ENCODE peak calls at places on chromosomes 12 and 14, in four cellular contexts. R, V, O and P are unnamed samples.

GRCh38 chr12:63805704-63806672 is 26.3 kb downstream of the RXYLT1 start:
- DNase-seq in R (no peak), V (no peak), O (no peak), P (no peak)

GRCh38 chr12:6606331-6607131 is 648 bp downstream of the CHD4 start:
- DNase-seq in R (no peak), V (peak; percentile 72), O (no peak), P (peak; percentile 94)

GRCh38 chr12:95998611-95999300 is 2.6 kb upstream of the HAL start:
- DNase-seq in R (no peak), V (peak; percentile 61), O (no peak), P (no peak)

GRCh38 chr14:56482306-56482705 is 97.3 kb upstream of the TMEM260 start:
- DNase-seq in R (no peak), V (peak; percentile 9), O (no peak), P (no peak)

GRCh38 chr12:63083046-63083445 is 68.0 kb downstream of the AVPR1A start:
- DNase-seq in R (no peak), V (no peak), O (no peak), P (no peak)

GRCh38 chr12:56154246-56154771 is 1.9 kb downstream of the MYL6B start:
- DNase-seq in R (no peak), V (peak; percentile 61), O (no peak), P (no peak)

GRCh38 chr14:68651652-68652432 is 141.0 kb downstream of the ZFP36L1 start:
- DNase-seq in R (no peak), V (peak; percentile 53), O (no peak), P (peak; percentile 54)

GRCh38 chr14:86961106-86961716 is 1031.8 kb downstream of the GALC start:
- DNase-seq in R (no peak), V (peak; percentile 5), O (no peak), P (no peak)

GRCh38 chr12:89721291-89721987 is 12.8 kb upstream of the ATP2B1 start:
- DNase-seq in R (no peak), V (no peak), O (no peak), P (no peak)

GRCh38 chr12:74144396-74144795 is 393.2 kb upstream of the ATXN7L3B start:
- DNase-seq in R (no peak), V (no peak), O (no peak), P (no peak)

GRCh38 chr12:15772405-15773018 is 16.7 kb downstream of the EPS8 start:
- DNase-seq in R (no peak), V (no peak), O (no peak), P (no peak)

GRCh38 chr12:30138483-30138882 is 354.7 kb upstream of the TMTC1 start:
- DNase-seq in R (no peak), V (no peak), O (no peak), P (no peak)

GRCh38 chr12:78359530-78359929 is 505.0 kb upstream of the SYT1 start:
- DNase-seq in R (no peak), V (no peak), O (no peak), P (no peak)

GRCh38 chr14:67510121-67510520 is 21.6 kb upstream of the TMEM229B start:
- DNase-seq in R (no peak), V (no peak), O (no peak), P (no peak)

GRCh38 chr12:48853228-48853688 is 1.3 kb upstream of the DDX23 start:
- DNase-seq in R (peak; percentile 91), V (peak; percentile 93), O (peak; percentile 99), P (peak; percentile 89)
- H3K4me3 ChIP-seq in R (peak overlapping the region; percentile 72), V (peak overlapping the region; percentile 89), O (peak overlapping the region; percentile 93), P (peak overlapping the region; percentile 91)

GRCh38 chr12:132639996-132640520 is 21.5 kb downstream of the P2RX2 start:
- DNase-seq in R (no peak), V (no peak), O (no peak), P (peak; percentile 63)

GRCh38 chr12:132635076-132635955 is 16.7 kb downstream of the P2RX2 start:
- DNase-seq in R (no peak), V (no peak), O (no peak), P (peak; percentile 54)

GRCh38 chr12:132638541-132639408 is 20.2 kb downstream of the P2RX2 start:
- DNase-seq in R (no peak), V (peak; percentile 38), O (no peak), P (peak; percentile 61)

GRCh38 chr12:132640936-132641335 is 22.4 kb downstream of the P2RX2 start:
- DNase-seq in R (no peak), V (no peak), O (no peak), P (no peak)

DNA sequence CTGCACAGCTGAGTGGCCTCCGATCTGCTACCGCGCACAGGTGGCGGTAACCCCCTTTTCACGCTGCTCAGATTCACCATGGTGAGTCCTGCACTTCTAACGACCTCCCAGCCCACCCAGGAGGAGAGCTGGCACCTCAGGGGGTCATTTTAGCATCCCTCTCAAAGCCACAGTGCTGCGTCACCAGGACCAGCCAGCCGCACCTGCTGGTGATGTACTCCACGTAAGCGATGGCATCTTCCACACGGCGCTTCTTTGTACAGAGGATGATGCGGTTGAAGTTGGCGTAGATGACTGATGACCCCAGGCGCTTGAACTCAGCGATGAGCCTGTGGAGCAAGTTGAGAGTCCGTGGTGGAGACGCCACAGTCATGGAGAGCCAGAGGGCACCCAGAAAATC is 19.2 kb downstream of the P2RX2 start:
- DNase-seq in R (no peak), V (no peak), O (no peak), P (peak; percentile 41)
- H3K36me3 ChIP-seq in R (peaks cover 83% of the 10 kb centered on the region), V (peaks cover 98% of the 10 kb centered on the region), O (peaks cover 97% of the 10 kb centered on the region), P (peaks cover 100% of the 10 kb centered on the region)

DNA sequence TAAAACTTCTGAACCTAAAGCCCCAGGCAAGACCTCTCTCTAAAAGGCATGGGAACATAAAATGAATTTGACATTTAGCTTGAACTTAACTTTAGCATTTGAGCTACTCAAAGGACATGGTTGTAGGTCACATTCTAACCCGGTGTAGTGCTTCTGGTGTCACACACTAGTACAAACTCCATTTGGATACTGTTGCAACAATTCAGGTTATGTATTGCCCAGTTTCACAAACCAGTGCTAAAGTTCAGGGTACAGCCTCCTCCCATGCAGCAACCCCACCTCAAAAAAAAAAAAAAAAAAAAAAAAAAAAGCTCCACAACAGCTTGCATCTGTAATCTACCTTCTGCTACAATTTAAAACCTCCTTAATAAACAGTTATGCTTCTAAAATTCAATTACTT is 7.8 kb downstream of the PPTC7 start:
- DNase-seq in R (no peak), V (no peak), O (no peak), P (no peak)
- TF ChIP-seq POLR2AphosphoS5 in R (no peak), V (no peak), O (no peak), P (no peak)

GRCh38 chr12:12115531-12115930 is 44.8 kb downstream of the BCL2L14 start:
- DNase-seq in R (no peak), V (no peak), O (no peak), P (no peak)
- H3K4me3 ChIP-seq in R (no peak overlapping the region), V (no peak overlapping the region), O (no peak overlapping the region), P (no peak overlapping the region)

GRCh38 chr14:53047302-53047701 is 96.5 kb upstream of the FERMT2 start:
- DNase-seq in R (no peak), V (no peak), O (no peak), P (no peak)
- H3K36me3 ChIP-seq in R (no peaks in the 10 kb centered on the region), V (peaks cover 11% of the 10 kb centered on the region), O (peaks cover 4% of the 10 kb centered on the region), P (peaks cover 47% of the 10 kb centered on the region)

DNA sequence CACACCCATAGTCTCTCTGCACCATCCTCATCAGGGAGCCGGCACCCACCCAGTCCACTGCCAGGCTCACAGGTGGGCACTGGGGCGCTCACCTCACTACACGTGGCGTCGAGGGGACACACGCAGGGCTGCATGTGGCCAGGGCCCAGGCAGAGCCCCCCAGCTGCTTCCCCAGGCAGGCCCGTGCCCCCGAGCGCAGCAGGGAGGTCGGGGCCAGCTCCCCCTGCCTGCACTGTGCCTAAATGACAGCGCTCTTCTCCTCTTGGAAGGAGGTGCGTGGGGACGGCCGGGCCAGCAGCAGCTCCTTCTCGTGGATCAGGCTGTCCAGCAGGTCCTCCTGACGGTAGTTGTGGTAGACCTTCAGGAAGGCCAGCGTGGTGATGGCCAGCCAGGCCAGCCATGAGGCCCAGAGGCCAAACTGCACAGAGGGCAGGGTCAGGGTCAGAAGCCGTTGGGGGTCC is 11.3 kb downstream of the TMEM179 start:
- DNase-seq in R (no peak), V (no peak), O (no peak), P (no peak)
- TF ChIP-seq POLR2AphosphoS5 in R (no peak), V (no peak), O (no peak), P (no peak)

DNA sequence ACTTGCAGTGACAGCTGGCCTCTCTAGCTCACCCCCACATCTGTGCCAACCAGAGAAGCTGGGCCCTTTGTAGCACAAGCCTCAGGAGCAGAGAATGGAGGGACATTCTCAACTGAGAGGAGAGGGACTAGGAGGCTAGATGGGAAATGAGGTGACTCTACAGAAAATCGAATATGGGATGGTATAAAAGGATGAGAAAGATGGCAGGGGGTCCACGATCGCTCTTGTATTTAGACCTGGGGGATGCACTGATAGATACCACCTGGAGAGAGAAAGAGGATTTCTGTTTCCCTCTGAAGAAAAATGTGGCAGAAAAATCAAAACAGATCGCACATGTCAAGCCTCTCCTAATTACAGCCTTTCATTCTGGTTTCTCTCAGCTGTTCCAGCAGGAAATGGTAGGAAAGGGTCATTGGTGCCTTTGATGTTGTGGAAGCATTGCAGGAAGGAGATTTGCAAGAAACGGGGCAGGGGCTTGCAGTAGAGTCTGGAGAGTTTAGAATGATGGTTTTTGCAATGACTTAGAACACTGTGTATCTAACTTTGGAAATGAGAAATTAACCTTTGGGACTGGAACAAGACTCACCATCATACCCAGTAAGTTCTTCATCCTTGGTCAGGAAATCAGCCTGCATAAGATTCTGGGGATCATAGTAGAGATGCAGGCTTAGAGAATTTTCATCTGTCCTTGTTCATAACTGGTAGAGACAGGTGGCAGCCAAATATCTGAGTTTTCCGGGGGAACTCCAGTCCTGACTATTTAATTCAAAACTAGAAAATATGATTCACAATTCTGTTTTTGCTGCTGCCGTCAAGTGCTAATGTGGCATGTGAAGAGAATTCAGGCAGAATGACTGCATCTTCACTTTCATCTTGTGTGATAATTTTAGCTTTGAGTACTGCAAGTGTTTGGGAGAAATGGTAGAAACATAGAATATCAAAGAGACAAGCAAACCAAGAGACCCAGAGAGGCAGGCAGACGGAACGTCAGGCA is 98.8 kb downstream of the DAD1 start:
- DNase-seq in R (no peak), V (no peak), O (no peak), P (no peak)
- H3K4me3 ChIP-seq in R (no peak overlapping the region), V (no peak overlapping the region), O (no peak overlapping the region), P (no peak overlapping the region)

GRCh38 chr14:50726372-50727107 is 58.4 kb upstream of the SAV1 start:
- DNase-seq in R (no peak), V (no peak), O (no peak), P (no peak)
- H3K36me3 ChIP-seq in R (peaks cover 75% of the 10 kb centered on the region), V (no peaks in the 10 kb centered on the region), O (peaks cover 95% of the 10 kb centered on the region), P (no peaks in the 10 kb centered on the region)

DNA sequence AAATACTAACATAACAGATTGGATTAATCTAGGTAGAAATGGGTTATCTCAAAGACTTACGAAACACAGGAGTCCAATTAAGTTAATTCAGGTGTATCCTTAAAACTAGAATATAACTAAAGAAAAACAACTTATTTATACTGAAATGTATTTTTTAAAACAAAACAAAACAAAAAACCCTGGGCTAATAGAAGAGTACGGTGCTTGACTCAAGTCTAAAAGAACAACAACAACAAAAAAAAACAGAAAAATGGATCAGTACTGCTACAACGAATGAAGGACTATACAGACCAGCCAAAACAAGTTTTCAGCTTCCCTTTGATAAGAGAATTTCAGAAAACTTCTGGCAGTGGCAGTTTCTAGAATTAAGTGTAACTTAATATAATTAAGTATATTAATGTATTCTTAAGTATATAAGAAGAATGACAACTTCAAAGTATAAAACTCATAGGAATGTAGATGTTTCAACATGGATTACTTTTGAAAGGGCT is 120.1 kb upstream of the EGLN3 start:
- DNase-seq in R (no peak), V (no peak), O (no peak), P (no peak)
- TF ChIP-seq POLR2AphosphoS5 in R (no peak), V (no peak), O (no peak), P (no peak)

GRCh38 chr12:57893460-57894353 is 47.2 kb upstream of the CTDSP2 start:
- DNase-seq in R (peak; percentile 96), V (peak; percentile 53), O (peak; percentile 96), P (no peak)
- H3K4me3 ChIP-seq in R (peak overlapping the region; percentile 4), V (no peak overlapping the region), O (peak overlapping the region; percentile 15), P (no peak overlapping the region)